ENCODE peak calls at places on chromosomes 7 and 10, in eight cellular contexts. Q, U, A, P, Y, C, K and O are unnamed samples.

GRCh38 chr10:74738052-74738451 is 88.3 kb upstream of the KAT6B start:
- DNase-seq in Q (peak; percentile 23), K (no peak), A (no peak), C (no peak), P (no peak), Y (no peak), U (peak; percentile 3), O (peak; percentile 12)

GRCh38 chr7:117143580-117143979 is 179.3 kb downstream of the WNT2 start:
- DNase-seq in A (no peak), Q (peak; percentile 73), C (no peak), P (peak; percentile 68), Y (no peak), U (peak; percentile 73), K (no peak), O (peak; percentile 38)

GRCh38 chr10:109403551-109403950 is 519.8 kb downstream of the XPNPEP1 start:
- DNase-seq in Q (no peak), A (no peak), K (no peak), U (peak; percentile 9), Y (no peak), C (no peak), P (no peak), O (no peak)

GRCh38 chr7:110050831-110051230 is 1040.1 kb upstream of the LRRN3 start:
- DNase-seq in C (no peak), Y (no peak), U (no peak), P (peak; percentile 73), A (no peak), K (no peak), Q (no peak), O (no peak)

GRCh38 chr7:77393261-77393660 is 22.9 kb downstream of the GSAP start:
- DNase-seq in Y (no peak), A (no peak), U (peak; percentile 66), C (no peak), Q (peak; percentile 63), P (peak; percentile 100), K (no peak), O (no peak)

GRCh38 chr7:28774529-28775057 is 183.5 kb downstream of the TRIL start:
- DNase-seq in Q (no peak), A (no peak), Y (no peak), C (no peak), P (no peak), U (no peak), K (no peak), O (no peak)

GRCh38 chr10:7260412-7260900 is 150.4 kb downstream of the SFMBT2 start:
- DNase-seq in Q (peak; percentile 74), A (no peak), U (peak; percentile 86), K (no peak), P (peak; percentile 53), Y (peak; percentile 84), C (no peak), O (peak; percentile 99)

GRCh38 chr7:136228185-136228584 is 251.0 kb upstream of the MTPN start:
- DNase-seq in Q (no peak), A (no peak), P (no peak), U (peak; percentile 0), Y (no peak), K (no peak), C (no peak), O (no peak)

GRCh38 chr10:51063659-51064535 is 10.4 kb upstream of the PRKG1 start:
- DNase-seq in Q (peak; percentile 81), P (peak; percentile 15), C (no peak), K (no peak), Y (peak; percentile 70), A (no peak), U (peak; percentile 77), O (peak; percentile 80)
- TF ChIP-seq CTCF in Q (peak; percentile 60), P (peak; percentile 61), C (no peak), K (peak; percentile 56), Y (peak; percentile 93), A (peak; percentile 51), U (peak; percentile 85), O (peak; percentile 64)

GRCh38 chr7:99563650-99564049 is 5.2 kb downstream of the ZNF655 start:
- DNase-seq in Y (no peak), C (no peak), A (no peak), Q (peak; percentile 75), P (no peak), U (peak; percentile 80), K (peak; percentile 62), O (peak; percentile 44)

GRCh38 chr7:99560834-99561734 is 2.6 kb downstream of the ZNF655 start:
- DNase-seq in P (peak; percentile 75), Q (no peak), Y (no peak), K (no peak), U (no peak), C (no peak), A (no peak), O (no peak)

GRCh38 chr7:99562832-99563231 is 4.4 kb downstream of the ZNF655 start:
- DNase-seq in A (no peak), C (peak; percentile 23), U (peak; percentile 100), Y (no peak), Q (peak; percentile 99), K (no peak), P (peak; percentile 97), O (peak; percentile 97)

GRCh38 chr7:99561735-99562051 is 3.3 kb downstream of the ZNF655 start:
- DNase-seq in U (no peak), P (no peak), C (no peak), A (no peak), Y (no peak), Q (no peak), K (no peak), O (no peak)

GRCh38 chr7:99562114-99562784 is 3.8 kb downstream of the ZNF655 start:
- DNase-seq in C (no peak), A (no peak), Y (no peak), U (no peak), K (no peak), Q (no peak), P (no peak), O (no peak)
- H3K4me3 ChIP-seq in C (no peak overlapping the region), A (no peak overlapping the region), Y (no peak overlapping the region), U (no peak overlapping the region), K (no peak overlapping the region), Q (no peak overlapping the region), P (no peak overlapping the region), O (no peak overlapping the region)

GRCh38 chr10:24723788-24724380 is at the start of gene ARHGAP21:
- DNase-seq in A (peak; percentile 78), Q (peak; percentile 82), Y (peak; percentile 63), P (peak; percentile 78), K (peak; percentile 85), C (peak; percentile 34), U (peak; percentile 68), O (peak; percentile 83)

GRCh38 chr10:24726626-24727025 is 2.9 kb upstream of the ARHGAP21 start:
- DNase-seq in Y (no peak), P (peak; percentile 25), C (no peak), U (no peak), K (no peak), Q (no peak), A (no peak), O (no peak)

GRCh38 chr10:24724381-24725228 is 918 bp upstream of the ARHGAP21 start:
- DNase-seq in Y (peak; percentile 98), C (peak; percentile 95), U (peak; percentile 96), A (peak; percentile 97), Q (peak; percentile 98), K (peak; percentile 99), P (peak; percentile 96), O (peak; percentile 98)

GRCh38 chr10:24730811-24731210 is 7.1 kb upstream of the ARHGAP21 start:
- DNase-seq in A (no peak), C (no peak), Y (no peak), Q (no peak), K (no peak), U (no peak), P (no peak), O (no peak)

GRCh38 chr10:24727811-24728210 is 4.1 kb upstream of the ARHGAP21 start:
- DNase-seq in K (no peak), C (no peak), Y (peak; percentile 65), A (no peak), Q (no peak), P (no peak), U (no peak), O (peak; percentile 30)
- TF ChIP-seq CTCF in K (no peak), C (no peak), Y (peak; percentile 42), A (no peak), Q (no peak), P (peak; percentile 20), U (peak; percentile 32), O (peak; percentile 10)

GRCh38 chr10:103793920-103794883 is 61.2 kb downstream of the SH3PXD2A start:
- DNase-seq in Y (no peak), C (no peak), K (no peak), U (no peak), Q (no peak), P (no peak), A (no peak), O (no peak)
- H3K4me3 ChIP-seq in Y (no peak overlapping the region), C (no peak overlapping the region), K (no peak overlapping the region), U (no peak overlapping the region), Q (no peak overlapping the region), P (no peak overlapping the region), A (no peak overlapping the region), O (no peak overlapping the region)

GRCh38 chr7:3408814-3409595 is 108.0 kb downstream of the SDK1 start:
- DNase-seq in Y (no peak), P (no peak), Q (no peak), U (no peak), C (no peak), K (no peak), A (no peak), O (no peak)
- TF ChIP-seq CTCF in Y (no peak), P (no peak), Q (no peak), U (no peak), C (no peak), K (no peak), A (no peak), O (no peak)

DNA sequence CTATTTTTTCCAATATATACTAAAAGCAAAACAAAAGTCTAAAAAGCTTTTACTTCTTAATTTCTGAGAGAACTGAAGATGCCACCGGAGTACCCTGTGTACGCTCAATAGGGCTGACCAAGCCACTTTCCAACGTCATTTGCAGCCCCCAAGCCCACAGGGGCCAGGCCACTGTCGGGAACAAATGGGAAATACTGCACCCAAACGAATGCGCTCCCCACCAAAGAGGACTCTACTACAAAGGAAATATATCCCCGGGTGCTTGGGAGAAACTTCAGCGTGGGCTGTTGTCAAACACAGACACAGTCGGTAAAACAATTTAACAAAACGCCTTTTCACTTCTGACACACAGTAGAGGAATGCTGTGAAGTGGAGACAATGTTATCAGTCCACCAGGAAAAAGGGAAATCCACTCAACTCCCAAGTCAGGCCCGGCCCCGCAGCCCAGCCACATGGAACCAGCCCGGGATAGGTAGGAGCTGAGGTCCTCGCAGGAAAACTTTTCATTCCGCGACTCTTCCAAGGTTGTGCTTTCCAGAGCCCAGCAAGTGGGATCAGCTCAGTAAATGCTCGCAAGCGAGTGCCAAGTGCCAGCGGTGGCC is 1.4 kb downstream of the PARD3 start:
- DNase-seq in K (no peak), Y (no peak), Q (peak; percentile 61), C (no peak), P (peak; percentile 39), A (peak; percentile 29), U (peak; percentile 62), O (peak; percentile 83)
- H3K4me3 ChIP-seq in K (peak overlapping the region; percentile 68), Y (peak overlapping the region; percentile 94), Q (peak overlapping the region; percentile 83), C (no peak overlapping the region), P (peak overlapping the region; percentile 85), A (peak overlapping the region; percentile 67), U (peak overlapping the region; percentile 98), O (peak overlapping the region; percentile 74)